ENCODE peak calls at places on chromosomes 12 and 14, in four cellular contexts. G is naive thymus-derived CD4-positive, alpha-beta T cell; B is endothelial cell; S is hippocampal formation. J is an unnamed sample.

GRCh38 chr14:36955967-36956366 is 216.4 kb downstream of the SLC25A21 start:
- DNase-seq in B (no peak), G (no peak), S (no peak), J (no peak)

GRCh38 chr12:23113781-23114180 is 488.8 kb downstream of the ETNK1 start:
- DNase-seq in G (no peak), S (no peak), B (no peak), J (no peak)

GRCh38 chr14:104891664-104892500 is 26.8 kb downstream of the CEP170B start:
- DNase-seq in S (no peak), B (peak; percentile 3), G (no peak), J (no peak)

GRCh38 chr14:76267322-76268012 is 108.5 kb upstream of the ESRRB start:
- DNase-seq in S (no peak), G (no peak), B (peak; percentile 34), J (peak; percentile 13)

GRCh38 chr12:62744551-62744950 is 190.4 kb downstream of the PPM1H start:
- DNase-seq in S (no peak), B (no peak), G (no peak), J (no peak)

GRCh38 chr12:74610711-74611110 is 73.1 kb downstream of the ATXN7L3B start:
- DNase-seq in B (no peak), G (no peak), S (no peak), J (no peak)

GRCh38 chr14:65850429-65851145 is 438.1 kb downstream of the FUT8 start:
- DNase-seq in G (peak; percentile 49), B (no peak), S (no peak), J (no peak)

GRCh38 chr12:92942905-92943304 is 13.8 kb upstream of the EEA1 start:
- DNase-seq in B (no peak), G (no peak), S (no peak), J (no peak)

GRCh38 chr12:462936-463705 is 3.4 kb downstream of the B4GALNT3 start:
- DNase-seq in G (no peak), S (no peak), B (no peak), J (no peak)

GRCh38 chr14:89618309-89618708 is 201.3 kb upstream of the FOXN3 start:
- DNase-seq in G (peak; percentile 18), B (no peak), S (peak; percentile 52), J (no peak)

GRCh38 chr14:88004637-88005036 is 298 bp upstream of the GPR65 start:
- DNase-seq in G (no peak), S (no peak), B (no peak), J (no peak)

GRCh38 chr12:80186727-80187217 is 87.4 kb downstream of the OTOGL start:
- DNase-seq in S (peak; percentile 78), B (peak; percentile 59), G (peak; percentile 25), J (peak; percentile 26)

GRCh38 chr14:64324461-64325255 is 30.5 kb upstream of the ESR2 start:
- DNase-seq in B (no peak), S (no peak), G (no peak), J (no peak)

GRCh38 chr12:130787445-130788410 is 51.3 kb downstream of the STX2 start:
- DNase-seq in S (no peak), G (no peak), B (no peak), J (no peak)

GRCh38 chr12:109264095-109264942 is 44.8 kb downstream of the FOXN4 start:
- DNase-seq in S (peak; percentile 6), G (no peak), B (peak; percentile 87), J (peak; percentile 71)

GRCh38 chr14:24401810-24402702 is 3.3 kb downstream of the NYNRIN start:
- DNase-seq in S (no peak), G (no peak), B (no peak), J (no peak)

GRCh38 chr14:26163761-26164160 is 434.1 kb downstream of the NOVA1 start:
- DNase-seq in B (peak; percentile 6), G (no peak), S (peak; percentile 7), J (no peak)

GRCh38 chr12:120956579-120957360 is 21.6 kb upstream of the HNF1A start:
- DNase-seq in B (no peak), G (no peak), S (no peak), J (no peak)

GRCh38 chr12:124177951-124178316 is 117.0 kb upstream of the RFLNA start:
- DNase-seq in S (no peak), G (no peak), B (no peak), J (no peak)

GRCh38 chr12:54304187-54304810 is 3.5 kb upstream of the NFE2 start:
- DNase-seq in S (no peak), B (peak; percentile 22), G (no peak), J (no peak)

GRCh38 chr14:90140956-90141316 is 79.1 kb downstream of the KCNK13 start:
- DNase-seq in S (no peak), B (no peak), G (no peak), J (no peak)

GRCh38 chr12:31491819-31492598 is 98.9 kb downstream of the DENND5B start:
- DNase-seq in S (no peak), B (no peak), G (no peak), J (no peak)

GRCh38 chr14:75156901-75157300 is 19.5 kb downstream of the TMED10 start:
- DNase-seq in B (no peak), G (peak; percentile 25), S (no peak), J (no peak)

GRCh38 chr12:121224591-121224990 is 14.7 kb downstream of the P2RX4 start:
- DNase-seq in G (peak; percentile 58), B (no peak), S (no peak), J (no peak)

GRCh38 chr12:121388421-121388981 is 11.4 kb upstream of the RNF34 start:
- DNase-seq in S (no peak), B (no peak), G (no peak), J (no peak)

GRCh38 chr12:8970432-8970831 is 18.9 kb upstream of the KLRG1 start:
- DNase-seq in B (no peak), G (no peak), S (no peak), J (no peak)

GRCh38 chr14:101783260-101784016 is 21.9 kb downstream of the PPP2R5C start:
- DNase-seq in B (no peak), G (no peak), S (no peak), J (no peak)